ENCODE peak calls at places on chromosome 17, in nine cellular contexts. One of them, this sample, is unnamed.

GRCh38 chr17:2233441-2233947 is 70.1 kb downstream of the SMG6 start:
- DNase-seq in EL: peak
- DNase-seq in activated CD4-positive, alpha-beta T cell treated with anti-CD3 and anti-CD28 coated beads, Interleukin-2, amount 50 U/mL, for 48 hours: no peak
- DNase-seq in T follicular helper cell: no peak
- DNase-seq in GM13976: no peak
- DNase-seq in B cell: no peak
- DNase-seq in mesothelial cell of epicardium: no peak
- DNase-seq in T-helper 17 cell: no peak
- DNase-seq in psoas muscle: peak
- DNase-seq in this sample: no peak

GRCh38 chr17:27290916-27291598 is 2.9 kb upstream of the WSB1 start:
- DNase-seq in psoas muscle: no peak
- DNase-seq in mesothelial cell of epicardium: no peak
- DNase-seq in T-helper 17 cell: no peak
- DNase-seq in T follicular helper cell: no peak
- DNase-seq in B cell: no peak
- DNase-seq in GM13976: no peak
- DNase-seq in activated CD4-positive, alpha-beta T cell treated with anti-CD3 and anti-CD28 coated beads, Interleukin-2, amount 50 U/mL, for 48 hours: no peak
- DNase-seq in EL: no peak
- DNase-seq in this sample: no peak

GRCh38 chr17:14429084-14429483 is 128.2 kb downstream of the HS3ST3B1 start:
- DNase-seq in T-helper 17 cell: no peak
- DNase-seq in B cell: peak
- DNase-seq in mesothelial cell of epicardium: no peak
- DNase-seq in activated CD4-positive, alpha-beta T cell treated with anti-CD3 and anti-CD28 coated beads, Interleukin-2, amount 50 U/mL, for 48 hours: no peak
- DNase-seq in EL: no peak
- DNase-seq in T follicular helper cell: no peak
- DNase-seq in GM13976: no peak
- DNase-seq in psoas muscle: no peak
- DNase-seq in this sample: no peak

GRCh38 chr17:79556263-79556662 is 54.6 kb downstream of the RBFOX3 start:
- DNase-seq in T-helper 17 cell: no peak
- DNase-seq in EL: no peak
- DNase-seq in psoas muscle: peak
- DNase-seq in GM13976: no peak
- DNase-seq in B cell: no peak
- DNase-seq in T follicular helper cell: no peak
- DNase-seq in activated CD4-positive, alpha-beta T cell treated with anti-CD3 and anti-CD28 coated beads, Interleukin-2, amount 50 U/mL, for 48 hours: no peak
- DNase-seq in mesothelial cell of epicardium: no peak
- DNase-seq in this sample: no peak

GRCh38 chr17:3685174-3685812 is 10.7 kb downstream of the P2RX5 start:
- DNase-seq in activated CD4-positive, alpha-beta T cell treated with anti-CD3 and anti-CD28 coated beads, Interleukin-2, amount 50 U/mL, for 48 hours: no peak
- DNase-seq in T-helper 17 cell: no peak
- DNase-seq in psoas muscle: no peak
- DNase-seq in mesothelial cell of epicardium: no peak
- DNase-seq in EL: no peak
- DNase-seq in B cell: peak
- DNase-seq in T follicular helper cell: no peak
- DNase-seq in GM13976: no peak
- DNase-seq in this sample: no peak

GRCh38 chr17:81198826-81199481 is 23.8 kb downstream of the CEP131 start:
- DNase-seq in activated CD4-positive, alpha-beta T cell treated with anti-CD3 and anti-CD28 coated beads, Interleukin-2, amount 50 U/mL, for 48 hours: no peak
- DNase-seq in EL: no peak
- DNase-seq in B cell: no peak
- DNase-seq in T-helper 17 cell: peak
- DNase-seq in GM13976: no peak
- DNase-seq in psoas muscle: no peak
- DNase-seq in mesothelial cell of epicardium: no peak
- DNase-seq in T follicular helper cell: no peak
- DNase-seq in this sample: no peak

GRCh38 chr17:78168906-78169793 is 769 bp downstream of the SYNGR2 start:
- DNase-seq in GM13976: peak
- DNase-seq in EL: peak
- DNase-seq in B cell: peak
- DNase-seq in T follicular helper cell: peak
- DNase-seq in psoas muscle: peak
- DNase-seq in mesothelial cell of epicardium: peak
- DNase-seq in activated CD4-positive, alpha-beta T cell treated with anti-CD3 and anti-CD28 coated beads, Interleukin-2, amount 50 U/mL, for 48 hours: peak
- DNase-seq in T-helper 17 cell: peak
- DNase-seq in this sample: no peak

GRCh38 chr17:49459401-49459984 is 35.6 kb upstream of the NGFR start:
- DNase-seq in GM13976: no peak
- DNase-seq in EL: no peak
- DNase-seq in B cell: no peak
- DNase-seq in T-helper 17 cell: no peak
- DNase-seq in T follicular helper cell: no peak
- DNase-seq in psoas muscle: no peak
- DNase-seq in activated CD4-positive, alpha-beta T cell treated with anti-CD3 and anti-CD28 coated beads, Interleukin-2, amount 50 U/mL, for 48 hours: no peak
- DNase-seq in mesothelial cell of epicardium: no peak
- DNase-seq in this sample: no peak

GRCh38 chr17:40953876-40954275 is 12.9 kb downstream of the KRT39 start:
- DNase-seq in activated CD4-positive, alpha-beta T cell treated with anti-CD3 and anti-CD28 coated beads, Interleukin-2, amount 50 U/mL, for 48 hours: peak
- DNase-seq in mesothelial cell of epicardium: no peak
- DNase-seq in EL: peak
- DNase-seq in B cell: no peak
- DNase-seq in GM13976: no peak
- DNase-seq in T-helper 17 cell: no peak
- DNase-seq in T follicular helper cell: no peak
- DNase-seq in psoas muscle: no peak
- DNase-seq in this sample: no peak

This sample was measured in erythroblast.